ENCODE peak calls at places on chromosomes 6 and 20, in eight cellular contexts. F, K, T, M, N, X, O and V are unnamed samples.

GRCh38 chr6:43785220-43785752 is 15.3 kb downstream of the VEGFA start:
- DNase-seq in M (no peak), T (no peak), F (no peak), N (no peak), X (no peak), K (no peak), O (no peak), V (no peak)

GRCh38 chr20:37969949-37970855 is 63.1 kb downstream of the TTI1 start:
- DNase-seq in F (no peak), X (no peak), M (no peak), T (no peak), O (no peak), K (no peak), N (no peak), V (no peak)

GRCh38 chr6:167893416-167893815 is 66.7 kb downstream of the AFDN start:
- DNase-seq in N (peak), M (no peak), K (peak), X (no peak), T (no peak), F (no peak), O (peak), V (no peak)

GRCh38 chr20:57896017-57896416 is 186.2 kb upstream of the PMEPA1 start:
- DNase-seq in M (peak), F (no peak), K (no peak), T (no peak), N (no peak), O (no peak), X (no peak), V (no peak)

GRCh38 chr20:59047938-59048680 is 5.5 kb upstream of the PRELID3B start:
- DNase-seq in X (no peak), N (peak), M (no peak), K (peak), F (peak), T (no peak), O (no peak), V (peak)

GRCh38 chr20:36821964-36822437 is 48.4 kb upstream of the DSN1 start:
- DNase-seq in F (no peak), K (no peak), X (peak), T (no peak), O (no peak), N (no peak), M (no peak), V (no peak)

GRCh38 chr6:153001767-153002612 is 519 bp downstream of the MTRF1L start:
- DNase-seq in M (no peak), T (no peak), K (peak), F (no peak), X (no peak), O (no peak), N (peak), V (no peak)

GRCh38 chr6:36350681-36351091 is 14.0 kb upstream of the BNIP5 start:
- DNase-seq in F (no peak), N (no peak), K (peak), X (peak), M (no peak), O (no peak), T (no peak), V (no peak)

GRCh38 chr20:49925901-49926454 is 10.2 kb upstream of the RNF114 start:
- DNase-seq in X (no peak), F (no peak), O (no peak), K (no peak), N (no peak), T (no peak), M (no peak), V (no peak)

DNA sequence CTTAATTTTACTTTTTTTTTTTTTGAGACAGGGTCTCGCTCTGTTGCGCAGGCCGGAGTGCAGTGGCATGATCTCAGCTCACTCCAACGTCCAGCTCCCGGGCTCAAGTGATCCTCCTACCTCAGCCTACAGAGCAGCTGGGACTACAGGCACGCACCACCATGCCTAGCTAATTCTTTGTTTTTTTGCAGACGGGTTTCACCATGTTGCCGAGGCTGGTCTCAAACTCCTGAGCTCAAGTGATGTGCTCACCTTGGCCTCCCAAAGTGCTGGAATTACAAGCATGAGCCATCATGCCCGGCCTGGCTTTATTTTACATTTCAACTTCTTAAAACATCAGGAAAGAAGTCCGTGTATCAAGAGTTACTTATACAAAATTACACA is 5.7 kb downstream of the OSER1 start:
- DNase-seq in F (no peak), X (no peak), N (no peak), M (no peak), K (no peak), T (no peak), O (no peak), V (no peak)
- H3K27ac ChIP-seq in F (peak), X (no peak), N (no peak), M (peak), K (peak), T (no peak), O (no peak), V (peak)

DNA sequence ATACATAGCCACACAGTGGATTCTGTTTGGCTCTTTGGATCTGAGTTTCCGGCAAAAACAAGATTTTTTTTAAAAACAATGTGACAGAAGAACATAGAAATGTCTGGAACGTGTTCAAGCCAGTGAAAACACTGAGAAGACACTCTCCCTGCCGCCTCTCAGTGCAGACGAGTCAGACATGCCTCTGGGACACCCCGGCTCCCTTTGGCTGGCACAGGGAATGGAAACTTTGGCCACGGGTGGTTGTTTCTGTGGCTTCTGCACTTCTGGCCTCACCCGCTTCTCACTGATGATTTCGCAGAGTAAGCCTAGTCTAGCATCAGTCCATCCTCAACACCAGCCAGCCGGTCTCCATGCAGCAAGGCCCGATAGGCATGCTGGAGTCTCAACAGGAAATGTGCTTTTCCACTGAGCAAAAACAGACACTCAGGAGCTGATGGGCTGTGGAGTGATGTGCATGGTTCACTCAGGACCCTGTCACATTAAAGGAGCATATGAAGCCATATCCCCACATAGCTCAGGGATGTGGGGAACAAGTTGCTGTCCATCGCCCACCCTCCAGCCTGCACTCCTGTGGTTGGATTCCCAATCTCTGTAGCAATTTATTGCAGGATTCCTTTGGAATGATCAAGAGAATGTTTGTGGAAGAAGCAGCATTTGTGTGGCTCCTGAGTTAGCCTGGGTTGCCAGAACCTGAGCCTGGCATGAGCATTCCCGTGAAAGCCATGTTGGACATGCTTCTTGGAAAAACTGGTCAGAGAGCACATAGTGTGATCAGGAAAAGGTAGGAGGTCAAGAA is 262.0 kb upstream of the RIN2 start:
- DNase-seq in X (no peak), T (no peak), O (no peak), K (no peak), M (no peak), F (no peak), N (no peak), V (no peak)
- H3K27ac ChIP-seq in X (no peak), T (no peak), O (no peak), K (no peak), M (no peak), F (no peak), N (no peak), V (no peak)

GRCh38 chr6:39196648-39197047 is 32.6 kb downstream of the KCNK5 start:
- DNase-seq in N (no peak), O (no peak), X (no peak), K (peak), T (no peak), M (no peak), F (no peak), V (no peak)

GRCh38 chr6:39193201-39193791 is 36.0 kb downstream of the KCNK5 start:
- DNase-seq in K (no peak), M (peak), O (no peak), X (no peak), F (no peak), T (no peak), N (no peak), V (peak)

GRCh38 chr6:39195792-39196385 is 33.4 kb downstream of the KCNK5 start:
- DNase-seq in N (no peak), M (no peak), O (no peak), K (no peak), F (no peak), X (no peak), T (no peak), V (no peak)

GRCh38 chr6:39192736-39193135 is 36.5 kb downstream of the KCNK5 start:
- DNase-seq in X (no peak), K (no peak), M (no peak), T (no peak), O (no peak), F (no peak), N (no peak), V (no peak)

GRCh38 chr6:39194466-39194865 is 34.8 kb downstream of the KCNK5 start:
- DNase-seq in F (no peak), M (no peak), X (no peak), K (no peak), T (no peak), O (no peak), N (no peak), V (no peak)
- H3K27ac ChIP-seq in F (no peak), M (peak), X (no peak), K (no peak), T (no peak), O (no peak), N (no peak), V (no peak)

DNA sequence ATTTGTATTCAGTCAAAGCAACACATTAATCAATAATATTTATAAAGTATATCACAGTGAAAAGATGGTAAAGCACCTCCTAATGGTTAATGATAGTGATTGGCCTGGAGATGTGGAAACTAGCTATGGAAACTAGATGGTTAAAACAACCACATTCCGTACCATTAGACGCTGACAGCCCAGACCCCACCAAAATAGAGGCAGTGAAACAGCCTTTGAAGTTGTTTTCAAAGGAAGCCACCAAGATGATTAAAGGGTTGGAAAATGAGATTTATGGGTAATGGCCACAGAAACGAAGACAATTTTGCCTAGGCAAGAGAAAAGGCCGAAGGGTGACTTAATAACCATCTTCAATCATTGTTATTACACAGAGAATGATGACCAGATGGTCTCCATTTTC is 85.7 kb downstream of the ZHX3 start:
- DNase-seq in F (no peak), T (no peak), M (no peak), N (no peak), O (no peak), K (no peak), X (no peak), V (no peak)
- H3K27ac ChIP-seq in F (no peak), T (no peak), M (peak), N (no peak), O (no peak), K (peak), X (no peak), V (no peak)